ENCODE peak calls at places on chromosomes 2 and 18, in eight cellular contexts. U, R, Y, G, A, I, X and V are unnamed samples.

GRCh38 chr2:37886745-37887144 is 38.3 kb upstream of the RMDN2 start:
- DNase-seq in U (no peak), R (no peak), Y (no peak), G (no peak), A (no peak), I (no peak), X (no peak), V (no peak)

GRCh38 chr2:127105656-127106456 is 1.1 kb downstream of the BIN1 start:
- DNase-seq in U (no peak), R (peak), Y (no peak), G (peak), A (no peak), I (no peak), X (no peak), V (no peak)

GRCh38 chr2:113203901-113204519 is 30.2 kb downstream of the PSD4 start:
- DNase-seq in U (peak), R (peak), Y (peak), G (peak), A (peak), I (peak), X (peak), V (no peak)

GRCh38 chr2:100008960-100009359 is 133.4 kb downstream of the AFF3 start:
- DNase-seq in U (no peak), R (no peak), Y (no peak), G (peak), A (no peak), I (no peak), X (no peak), V (no peak)

GRCh38 chr2:109210431-109211200 is 81.6 kb downstream of the SH3RF3 start:
- DNase-seq in U (peak), R (no peak), Y (no peak), G (no peak), A (no peak), I (no peak), X (no peak), V (no peak)

GRCh38 chr2:19722486-19723420 is 179.0 kb downstream of the TTC32 start:
- DNase-seq in U (no peak), R (no peak), Y (no peak), G (no peak), A (no peak), I (no peak), X (no peak), V (no peak)

GRCh38 chr2:162840598-162841246 is 2.2 kb upstream of the KCNH7 start:
- DNase-seq in U (peak), R (peak), Y (no peak), G (peak), A (peak), I (no peak), X (peak), V (no peak)

GRCh38 chr2:199460101-199460671 is 2.4 kb upstream of the SATB2 start:
- DNase-seq in U (no peak), R (no peak), Y (no peak), G (no peak), A (peak), I (no peak), X (no peak), V (no peak)

GRCh38 chr18:72675394-72675793 is 131.3 kb upstream of the CBLN2 start:
- DNase-seq in U (no peak), R (peak), Y (no peak), G (peak), A (no peak), I (no peak), X (no peak), V (no peak)

GRCh38 chr2:199602271-199602895 is 144.6 kb upstream of the SATB2 start:
- DNase-seq in U (no peak), R (peak), Y (no peak), G (no peak), A (no peak), I (no peak), X (no peak), V (no peak)

GRCh38 chr18:24064701-24065100 is 50.1 kb downstream of the TTC39C start:
- DNase-seq in U (no peak), R (no peak), Y (no peak), G (no peak), A (no peak), I (no peak), X (no peak), V (no peak)

GRCh38 chr2:175844169-175844568 is 157.9 kb downstream of the LNPK start:
- DNase-seq in U (no peak), R (peak), Y (no peak), G (no peak), A (no peak), I (no peak), X (no peak), V (peak)

DNA sequence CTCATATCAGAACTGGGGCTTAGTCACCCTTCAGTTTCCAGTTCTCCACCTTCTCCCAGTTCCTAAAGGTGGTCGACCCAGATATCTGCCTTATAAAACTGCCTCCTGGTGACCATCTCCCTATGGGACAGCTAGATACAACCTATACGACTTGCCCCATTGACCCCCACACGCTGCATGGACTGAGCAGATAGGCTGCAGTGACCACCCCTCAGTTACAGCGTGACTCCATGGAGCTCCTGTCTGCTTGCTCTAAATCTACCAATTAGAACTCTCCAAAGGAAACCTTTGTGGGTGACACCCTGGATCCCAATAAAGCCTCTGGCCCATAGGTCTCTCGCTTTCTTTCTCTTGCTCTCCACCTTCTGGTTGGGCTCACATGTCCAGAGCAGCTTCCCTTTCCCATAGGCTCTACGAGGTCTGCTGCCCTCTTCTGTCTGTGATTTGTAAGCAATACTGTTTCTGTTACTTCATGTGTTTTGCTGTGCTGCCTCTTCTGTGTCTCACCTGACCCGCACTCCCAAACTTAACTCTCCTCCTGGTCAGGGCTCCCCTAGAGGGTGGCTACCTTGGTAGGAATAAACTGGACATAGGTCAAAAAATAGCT is 971.3 kb upstream of the FAM98A start:
- DNase-seq in U (no peak), R (peak), Y (no peak), G (peak), A (no peak), I (no peak), X (no peak), V (no peak)
- TF ChIP-seq CTCF in U (peak), R (peak), Y (peak), G (no peak), A (no peak), I (no peak), X (no peak), V (no peak)

DNA sequence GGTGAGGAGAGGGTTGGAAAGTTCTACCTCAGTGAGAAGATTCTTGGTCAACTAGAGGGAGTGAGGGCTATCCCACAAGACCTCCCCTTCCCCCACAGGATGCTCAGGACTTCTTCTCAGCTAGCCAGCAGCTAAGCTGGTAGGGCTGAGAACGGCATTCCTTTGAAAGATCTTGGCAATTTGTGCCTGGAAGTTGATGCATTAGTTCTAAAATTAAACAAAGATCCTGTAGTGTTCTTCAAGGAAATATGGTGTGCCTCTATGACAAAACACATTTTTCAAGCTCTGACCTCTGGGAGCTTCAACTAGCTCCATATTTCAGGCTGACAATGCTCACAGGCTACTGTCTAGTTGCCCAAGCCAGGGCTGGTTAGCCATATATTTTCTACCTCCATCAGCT is 2.3 kb downstream of the LYPD1 start:
- DNase-seq in U (no peak), R (no peak), Y (no peak), G (no peak), A (no peak), I (no peak), X (no peak), V (no peak)
- H3K4me3 ChIP-seq in U (no peak), R (peak), Y (no peak), G (no peak), A (no peak), I (no peak), X (no peak), V (peak)

GRCh38 chr2:96739051-96739632 is 722 bp downstream of the LMAN2L start:
- DNase-seq in U (no peak), R (no peak), Y (no peak), G (no peak), A (no peak), I (no peak), X (no peak), V (no peak)
- H3K27ac ChIP-seq in U (peak), R (no peak), Y (peak), G (peak), A (peak), I (peak), X (peak), V (no peak)

DNA sequence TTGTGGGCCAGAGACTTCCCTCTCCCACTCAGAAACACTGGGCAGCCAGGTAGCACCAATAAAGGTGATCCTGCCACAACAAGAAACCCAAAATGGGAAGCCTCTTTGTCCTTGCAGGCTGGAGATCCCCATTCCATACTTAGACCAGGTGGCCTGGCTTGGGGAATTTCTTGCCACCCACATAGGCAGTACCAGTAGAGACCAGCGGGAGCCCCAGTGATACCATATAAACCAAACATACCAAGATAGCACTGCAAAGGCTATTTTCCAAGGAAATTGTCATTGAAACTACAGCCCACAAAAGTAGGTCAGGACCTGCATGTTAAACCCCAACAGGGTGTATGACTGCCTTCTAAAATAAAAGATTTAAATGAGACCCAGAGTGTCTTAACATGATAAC is 171.6 kb downstream of the DIS3L2 start:
- DNase-seq in U (no peak), R (peak), Y (no peak), G (no peak), A (no peak), I (no peak), X (no peak), V (no peak)
- TF ChIP-seq CTCF in U (no peak), R (peak), Y (peak), G (peak), A (no peak), I (no peak), X (no peak), V (peak)

DNA sequence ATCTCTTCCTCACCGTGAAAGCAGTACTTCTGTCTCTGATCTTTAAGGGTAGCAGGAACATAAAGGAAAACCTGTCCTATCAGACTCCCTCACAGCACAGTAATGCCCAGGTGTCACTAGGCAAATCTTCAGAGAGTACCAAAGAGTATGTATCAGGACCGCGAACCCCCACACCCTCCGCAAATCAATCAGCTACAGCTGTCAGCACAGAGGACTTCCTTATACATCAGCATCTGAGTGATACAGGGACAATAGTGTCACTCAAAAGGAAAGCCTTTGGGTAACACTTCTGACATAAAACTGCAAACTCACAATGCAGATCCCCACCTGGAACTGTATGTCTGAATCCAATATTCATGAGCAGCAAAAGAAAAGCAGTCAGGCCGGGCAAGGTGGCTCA is 2.6 kb downstream of the AFG3L2 start:
- DNase-seq in U (no peak), R (no peak), Y (no peak), G (no peak), A (no peak), I (no peak), X (no peak), V (no peak)
- H3K4me3 ChIP-seq in U (no peak), R (peak), Y (no peak), G (no peak), A (no peak), I (no peak), X (no peak), V (no peak)